ENCODE peak calls at places on chromosome 22, in five cellular contexts. P is GM23338; H is central memory CD4-positive, alpha-beta T cell; A is mesenteric fat pad; Y is HAP-1. F is an unnamed sample.

GRCh38 chr22:36541831-36542391 is 12.9 kb upstream of the EIF3D start:
- DNase-seq in A (no peak), Y (no peak), H (no peak), P (no peak), F (no peak)

GRCh38 chr22:48102581-48102980 is 1340.1 kb downstream of the TBC1D22A start:
- DNase-seq in Y (no peak), P (no peak), H (no peak), A (peak), F (no peak)

GRCh38 chr22:48234011-48234410 is 1471.6 kb downstream of the TBC1D22A start:
- DNase-seq in H (no peak), A (no peak), P (no peak), Y (no peak), F (peak)

GRCh38 chr22:22474733-22475132 is 33.8 kb downstream of the ZNF280B start:
- DNase-seq in H (no peak), A (no peak), Y (peak), P (peak), F (no peak)

GRCh38 chr22:25038239-25038638 is 85.7 kb downstream of the KIAA1671 start:
- DNase-seq in A (no peak), P (no peak), Y (no peak), H (no peak), F (no peak)

GRCh38 chr22:21624120-21624879 is 5.5 kb downstream of the YDJC start:
- DNase-seq in P (peak), Y (peak), H (no peak), A (no peak), F (no peak)

GRCh38 chr22:21702094-21702493 is 33.5 kb downstream of the YPEL1 start:
- DNase-seq in H (no peak), A (no peak), P (no peak), Y (no peak), F (no peak)

GRCh38 chr22:24361976-24362646 is 65.3 kb upstream of the ADORA2A start:
- DNase-seq in Y (no peak), H (no peak), A (no peak), P (no peak), F (no peak)

GRCh38 chr22:37410174-37411055 is 16.9 kb downstream of the ELFN2 start:
- DNase-seq in Y (no peak), A (no peak), P (no peak), H (no peak), F (no peak)

GRCh38 chr22:39174498-39175120 is 22.1 kb upstream of the CBX7 start:
- DNase-seq in Y (peak), A (peak), H (peak), P (peak), F (peak)

GRCh38 chr22:45600791-45601730 is 70.6 kb upstream of the ATXN10 start:
- DNase-seq in A (no peak), P (no peak), Y (no peak), H (no peak), F (no peak)

GRCh38 chr22:22508274-22509176 is at the start of gene ZNF280B:
- DNase-seq in P (peak), A (no peak), Y (peak), H (peak), F (peak)

GRCh38 chr22:48717076-48717810 is 1110.4 kb downstream of the BRD1 start:
- DNase-seq in A (no peak), H (no peak), P (no peak), Y (no peak), F (peak)

GRCh38 chr22:19463491-19464469 is 15.2 kb downstream of the UFD1 start:
- DNase-seq in Y (no peak), P (no peak), H (no peak), A (no peak), F (no peak)

GRCh38 chr22:46994265-46994664 is 231.8 kb downstream of the TBC1D22A start:
- DNase-seq in P (no peak), A (peak), Y (no peak), H (no peak), F (no peak)

GRCh38 chr22:46576556-46577351 is 39.3 kb upstream of the CELSR1 start:
- DNase-seq in H (peak), A (no peak), P (peak), Y (peak), F (no peak)

GRCh38 chr22:44625981-44626687 is 75.9 kb upstream of the PRR5 start:
- DNase-seq in H (peak), P (peak), A (no peak), Y (peak), F (no peak)

F was measured in cardiac septum.